ENCODE peak calls at places on chromosomes 12 and 14, in five cellular contexts. D, L, U, Z and X are unnamed samples.

GRCh38 chr14:100132161-100132902 is 27.1 kb downstream of the DEGS2 start:
- DNase-seq in D (peak), U (peak), Z (no peak), L (no peak), X (no peak)

GRCh38 chr12:131103614-131104463 is 150.1 kb downstream of the ADGRD1 start:
- DNase-seq in D (no peak), Z (no peak), L (peak), U (no peak), X (no peak)

GRCh38 chr12:47903927-47904646 is 707 bp downstream of the VDR start:
- DNase-seq in D (peak), U (no peak), L (peak), Z (no peak), X (no peak)

GRCh38 chr12:20040844-20041243 is 327.5 kb upstream of the PDE3A start:
- DNase-seq in U (no peak), L (no peak), D (no peak), Z (no peak), X (no peak)

GRCh38 chr12:13154027-13154538 is 42.4 kb upstream of the EMP1 start:
- DNase-seq in Z (no peak), L (no peak), U (no peak), D (no peak), X (no peak)

GRCh38 chr12:26036877-26037276 is 78.4 kb downstream of the RASSF8 start:
- DNase-seq in U (no peak), Z (no peak), D (no peak), L (no peak), X (no peak)

GRCh38 chr12:94536040-94536965 is 76.6 kb upstream of the CEP83 start:
- DNase-seq in U (no peak), D (no peak), L (no peak), Z (no peak), X (no peak)

GRCh38 chr12:93851245-93851665 is 174.1 kb downstream of the CRADD start:
- DNase-seq in U (no peak), L (no peak), D (no peak), Z (no peak), X (no peak)

GRCh38 chr14:47278233-47278842 is 397.1 kb downstream of the MDGA2 start:
- DNase-seq in Z (peak), L (peak), U (peak), D (no peak), X (peak)

GRCh38 chr14:94676495-94677238 is 64.5 kb downstream of the SERPINA3 start:
- DNase-seq in D (no peak), U (no peak), L (no peak), Z (no peak), X (no peak)

GRCh38 chr12:104166465-104166864 is 28.5 kb upstream of the NFYB start:
- DNase-seq in Z (no peak), D (no peak), U (no peak), L (no peak), X (no peak)

DNA sequence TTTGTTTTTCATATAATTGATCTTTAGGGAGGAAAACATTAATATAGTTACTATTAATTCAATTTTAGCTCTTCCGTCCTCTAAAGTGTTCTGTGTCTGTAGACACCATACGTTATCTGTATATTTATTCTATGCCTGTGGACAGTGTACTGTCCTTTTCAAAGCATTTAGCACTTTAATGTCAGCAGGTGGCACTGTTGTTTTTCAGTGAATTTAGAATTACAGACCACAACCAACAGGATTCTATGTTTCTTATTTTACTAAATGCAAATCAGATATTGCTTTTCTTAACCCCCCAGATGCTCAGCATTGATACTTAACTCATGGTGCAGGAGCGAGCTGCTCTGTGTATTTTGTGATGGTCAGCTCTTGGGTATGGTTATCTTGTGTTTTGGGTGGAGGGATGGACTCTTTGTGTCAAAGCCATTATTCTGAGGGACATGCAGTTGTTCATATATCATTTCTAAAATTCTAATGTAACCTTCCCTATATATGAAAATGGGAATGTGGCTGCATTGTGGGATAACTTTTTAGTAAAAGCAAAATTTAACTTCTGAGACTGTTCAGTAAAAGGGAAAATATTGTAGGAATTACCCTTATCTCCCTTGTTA is 65.2 kb downstream of the PAPOLA start:
- DNase-seq in Z (no peak), L (no peak), D (no peak), U (no peak), X (no peak)
- TF ChIP-seq CTCF in Z (peak), L (peak), D (peak), U (peak), X (peak)

GRCh38 chr12:57864382-57864781 is 17.9 kb upstream of the CTDSP2 start:
- DNase-seq in L (no peak), D (no peak), U (peak), Z (no peak), X (no peak)

GRCh38 chr12:57868211-57868610 is 21.7 kb upstream of the CTDSP2 start:
- DNase-seq in U (no peak), L (no peak), D (no peak), Z (no peak), X (no peak)

GRCh38 chr12:57868870-57869609 is 22.5 kb upstream of the CTDSP2 start:
- DNase-seq in Z (no peak), U (peak), L (peak), D (peak), X (no peak)

GRCh38 chr12:57864811-57865751 is 18.6 kb upstream of the CTDSP2 start:
- DNase-seq in U (no peak), Z (peak), D (peak), L (peak), X (peak)

GRCh38 chr12:57866308-57867019 is 19.9 kb upstream of the CTDSP2 start:
- DNase-seq in L (no peak), D (no peak), U (no peak), Z (no peak), X (no peak)
- TF ChIP-seq CTCF in L (no peak), D (no peak), U (no peak), Z (no peak), X (no peak)

GRCh38 chr12:96578526-96579125 is 89.2 kb downstream of the CFAP54 start:
- DNase-seq in L (no peak), U (peak), D (no peak), Z (no peak), X (no peak)
- TF ChIP-seq CTCF in L (peak), U (peak), D (peak), Z (peak), X (peak)

GRCh38 chr14:72736791-72737559 is 156.9 kb downstream of the DPF3 start:
- DNase-seq in U (peak), Z (no peak), D (no peak), L (no peak), X (no peak)
- TF ChIP-seq CTCF in U (no peak), Z (no peak), D (no peak), L (no peak), X (no peak)

GRCh38 chr14:65790185-65790815 is 377.8 kb downstream of the FUT8 start:
- DNase-seq in L (no peak), U (peak), Z (no peak), D (no peak), X (no peak)
- TF ChIP-seq CTCF in L (no peak), U (no peak), Z (peak), D (no peak), X (no peak)